ENCODE peak calls at places on chromosomes 2 and 18, in four cellular contexts. One of them, this sample, is unnamed.

GRCh38 chr2:130376433-130377293 is 20.8 kb downstream of the PTPN18 start:
- DNase-seq in psoas muscle: no peak
- DNase-seq in astrocyte: no peak
- DNase-seq in hepatocyte: no peak
- DNase-seq in this sample: no peak

GRCh38 chr18:29154758-29155725 is 978.1 kb upstream of the CDH2 start:
- DNase-seq in psoas muscle: no peak
- DNase-seq in astrocyte: peak
- DNase-seq in hepatocyte: peak
- DNase-seq in this sample: peak

GRCh38 chr2:47639469-47639868 is 143.5 kb upstream of the MSH6 start:
- DNase-seq in psoas muscle: no peak
- DNase-seq in astrocyte: peak
- DNase-seq in hepatocyte: no peak
- DNase-seq in this sample: no peak

GRCh38 chr2:220240640-220241039 is 613.2 kb downstream of the SLC4A3 start:
- DNase-seq in psoas muscle: no peak
- DNase-seq in astrocyte: no peak
- DNase-seq in hepatocyte: no peak
- DNase-seq in this sample: no peak

GRCh38 chr2:136874258-136874657 is 108.9 kb downstream of the THSD7B start:
- DNase-seq in psoas muscle: no peak
- DNase-seq in astrocyte: no peak
- DNase-seq in hepatocyte: peak
- DNase-seq in this sample: no peak

GRCh38 chr2:235765181-235765820 is 271.5 kb downstream of the AGAP1 start:
- DNase-seq in psoas muscle: no peak
- DNase-seq in astrocyte: peak
- DNase-seq in hepatocyte: peak
- DNase-seq in this sample: peak

GRCh38 chr2:98727758-98728718 is 2.9 kb downstream of the MGAT4A start:
- DNase-seq in psoas muscle: no peak
- DNase-seq in astrocyte: no peak
- DNase-seq in hepatocyte: no peak
- DNase-seq in this sample: no peak

GRCh38 chr2:182103531-182103930 is 117.9 kb downstream of the PPP1R1C start:
- DNase-seq in psoas muscle: no peak
- DNase-seq in astrocyte: no peak
- DNase-seq in hepatocyte: no peak
- DNase-seq in this sample: no peak

GRCh38 chr2:47041065-47041464 is 114.0 kb downstream of the STPG4 start:
- DNase-seq in psoas muscle: peak
- DNase-seq in astrocyte: no peak
- DNase-seq in hepatocyte: peak
- DNase-seq in this sample: no peak

GRCh38 chr2:38435775-38436174 is 58.7 kb upstream of the ATL2 start:
- DNase-seq in psoas muscle: no peak
- DNase-seq in astrocyte: no peak
- DNase-seq in hepatocyte: no peak
- DNase-seq in this sample: no peak

GRCh38 chr18:56661414-56662101 is 10.4 kb downstream of the WDR7 start:
- DNase-seq in psoas muscle: no peak
- DNase-seq in astrocyte: no peak
- DNase-seq in hepatocyte: no peak
- DNase-seq in this sample: no peak

GRCh38 chr2:236654496-236654895 is 84.9 kb downstream of the ACKR3 start:
- DNase-seq in psoas muscle: no peak
- DNase-seq in astrocyte: no peak
- DNase-seq in hepatocyte: no peak
- DNase-seq in this sample: no peak

GRCh38 chr2:47038656-47039501 is 116.2 kb downstream of the STPG4 start:
- DNase-seq in psoas muscle: no peak
- DNase-seq in astrocyte: no peak
- DNase-seq in hepatocyte: no peak
- DNase-seq in this sample: no peak

GRCh38 chr18:65753520-65753919 is 2.7 kb downstream of the CDH7 start:
- DNase-seq in psoas muscle: no peak
- DNase-seq in astrocyte: no peak
- DNase-seq in hepatocyte: peak
- DNase-seq in this sample: no peak

GRCh38 chr18:9135081-9135911 is 1.3 kb upstream of the ANKRD12 start:
- DNase-seq in psoas muscle: no peak
- DNase-seq in astrocyte: no peak
- DNase-seq in hepatocyte: no peak
- DNase-seq in this sample: no peak

GRCh38 chr2:55989405-55989804 is 65.8 kb upstream of the EFEMP1 start:
- DNase-seq in psoas muscle: no peak
- DNase-seq in astrocyte: no peak
- DNase-seq in hepatocyte: no peak
- DNase-seq in this sample: no peak

GRCh38 chr2:58515827-58516574 is 274.9 kb upstream of the FANCL start:
- DNase-seq in psoas muscle: no peak
- DNase-seq in astrocyte: no peak
- DNase-seq in hepatocyte: no peak
- DNase-seq in this sample: no peak

GRCh38 chr2:232573042-232573441 is 22.6 kb downstream of the EIF4E2 start:
- DNase-seq in psoas muscle: no peak
- DNase-seq in astrocyte: no peak
- DNase-seq in hepatocyte: no peak
- DNase-seq in this sample: no peak

GRCh38 chr2:127216593-127216992 is 3.5 kb downstream of the CYP27C1 start:
- DNase-seq in psoas muscle: no peak
- DNase-seq in astrocyte: no peak
- DNase-seq in hepatocyte: no peak
- DNase-seq in this sample: no peak

GRCh38 chr2:22734373-22735045 is 650.5 kb upstream of the KLHL29 start:
- DNase-seq in psoas muscle: no peak
- DNase-seq in astrocyte: no peak
- DNase-seq in hepatocyte: no peak
- DNase-seq in this sample: no peak

GRCh38 chr2:165144315-165144714 is 59.5 kb downstream of the SCN3A start:
- DNase-seq in psoas muscle: no peak
- DNase-seq in astrocyte: no peak
- DNase-seq in hepatocyte: peak
- DNase-seq in this sample: no peak

GRCh38 chr2:38187416-38188127 is 111.6 kb upstream of the CYP1B1 start:
- DNase-seq in psoas muscle: peak
- DNase-seq in astrocyte: peak
- DNase-seq in hepatocyte: peak
- DNase-seq in this sample: peak

GRCh38 chr2:174051741-174052638 is 86.8 kb upstream of the SP3 start:
- DNase-seq in psoas muscle: no peak
- DNase-seq in astrocyte: peak
- DNase-seq in hepatocyte: peak
- DNase-seq in this sample: peak

GRCh38 chr18:63823516-63824219 is 48.5 kb downstream of the SERPINB7 start:
- DNase-seq in psoas muscle: no peak
- DNase-seq in astrocyte: peak
- DNase-seq in hepatocyte: no peak
- DNase-seq in this sample: peak

GRCh38 chr18:58449366-58449935 is 179.4 kb downstream of the ALPK2 start:
- DNase-seq in psoas muscle: no peak
- DNase-seq in astrocyte: no peak
- DNase-seq in hepatocyte: no peak
- DNase-seq in this sample: no peak

GRCh38 chr18:47118986-47119385 is 31.3 kb downstream of the HDHD2 start:
- DNase-seq in psoas muscle: no peak
- DNase-seq in astrocyte: peak
- DNase-seq in hepatocyte: no peak
- DNase-seq in this sample: no peak

GRCh38 chr2:240502059-240502429 is 55.7 kb downstream of the ANKMY1 start:
- DNase-seq in psoas muscle: no peak
- DNase-seq in astrocyte: no peak
- DNase-seq in hepatocyte: peak
- DNase-seq in this sample: no peak

GRCh38 chr2:75587954-75588587 is 27.3 kb upstream of the EVA1A start:
- DNase-seq in psoas muscle: no peak
- DNase-seq in astrocyte: peak
- DNase-seq in hepatocyte: no peak
- DNase-seq in this sample: peak

GRCh38 chr2:201821080-201821479 is 14.7 kb downstream of the CDK15 start:
- DNase-seq in psoas muscle: no peak
- DNase-seq in astrocyte: no peak
- DNase-seq in hepatocyte: no peak
- DNase-seq in this sample: no peak

GRCh38 chr2:158725496-158725895 is 69.6 kb upstream of the DAPL1 start:
- DNase-seq in psoas muscle: no peak
- DNase-seq in astrocyte: no peak
- DNase-seq in hepatocyte: peak
- DNase-seq in this sample: no peak

DNA sequence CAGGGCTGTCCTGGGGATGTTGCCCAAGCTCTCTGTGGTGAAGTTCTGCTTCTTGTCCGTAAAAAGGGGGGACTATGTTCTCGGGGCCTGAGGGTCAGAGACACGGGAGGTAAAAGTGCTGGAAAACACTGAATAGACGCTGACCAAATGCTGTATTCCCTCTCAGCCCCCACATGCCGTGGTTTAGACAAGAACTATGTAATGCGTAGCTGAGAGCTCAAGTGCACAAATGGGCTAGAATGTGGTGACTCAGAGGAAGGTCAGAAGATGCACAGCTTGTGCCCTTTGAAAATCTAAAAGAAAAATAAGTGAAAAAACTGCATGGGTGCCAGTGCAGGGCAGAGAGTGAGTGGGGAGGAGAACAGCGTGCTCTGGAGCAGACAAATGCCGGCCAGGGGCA is 80.3 kb upstream of the MAP4K4 start:
- DNase-seq in psoas muscle: no peak
- DNase-seq in astrocyte: peak
- DNase-seq in hepatocyte: no peak
- DNase-seq in this sample: peak
- H3K27ac ChIP-seq in psoas muscle: no peak
- H3K27ac ChIP-seq in astrocyte: no peak
- H3K27ac ChIP-seq in hepatocyte: no peak
- H3K27ac ChIP-seq in this sample: peak

GRCh38 chr2:217978536-217979150 is 24.2 kb downstream of the TNS1 start:
- DNase-seq in psoas muscle: no peak
- DNase-seq in astrocyte: no peak
- DNase-seq in hepatocyte: peak
- DNase-seq in this sample: no peak
- H3K4me3 ChIP-seq in psoas muscle: peak
- H3K4me3 ChIP-seq in astrocyte: peak
- H3K4me3 ChIP-seq in hepatocyte: peak
- H3K4me3 ChIP-seq in this sample: peak

GRCh38 chr2:42954227-42954962 is 162.0 kb upstream of the HAAO start:
- DNase-seq in psoas muscle: peak
- DNase-seq in astrocyte: peak
- DNase-seq in hepatocyte: no peak
- DNase-seq in this sample: no peak
- TF ChIP-seq CTCF in psoas muscle: no peak
- TF ChIP-seq CTCF in astrocyte: no peak
- TF ChIP-seq CTCF in hepatocyte: no peak
- TF ChIP-seq CTCF in this sample: peak

GRCh38 chr18:42113529-42114191 is 158.6 kb downstream of the PIK3C3 start:
- DNase-seq in psoas muscle: no peak
- DNase-seq in astrocyte: peak
- DNase-seq in hepatocyte: no peak
- DNase-seq in this sample: peak
- H3K27ac ChIP-seq in psoas muscle: no peak
- H3K27ac ChIP-seq in astrocyte: no peak
- H3K27ac ChIP-seq in hepatocyte: peak
- H3K27ac ChIP-seq in this sample: no peak

GRCh38 chr2:172100080-172101007 is 2.4 kb downstream of the DLX2 start:
- DNase-seq in psoas muscle: no peak
- DNase-seq in astrocyte: no peak
- DNase-seq in hepatocyte: no peak
- DNase-seq in this sample: no peak

GRCh38 chr2:172098287-172098649 is 4.4 kb downstream of the DLX2 start:
- DNase-seq in psoas muscle: no peak
- DNase-seq in astrocyte: no peak
- DNase-seq in hepatocyte: no peak
- DNase-seq in this sample: no peak

GRCh38 chr2:172098650-172099471 is 3.8 kb downstream of the DLX2 start:
- DNase-seq in psoas muscle: peak
- DNase-seq in astrocyte: peak
- DNase-seq in hepatocyte: peak
- DNase-seq in this sample: no peak

GRCh38 chr2:172101008-172101706 is 1.5 kb downstream of the DLX2 start:
- DNase-seq in psoas muscle: no peak
- DNase-seq in astrocyte: no peak
- DNase-seq in hepatocyte: no peak
- DNase-seq in this sample: no peak

GRCh38 chr2:172099472-172100079 is 3.1 kb downstream of the DLX2 start:
- DNase-seq in psoas muscle: no peak
- DNase-seq in astrocyte: no peak
- DNase-seq in hepatocyte: no peak
- DNase-seq in this sample: no peak
- H3K4me3 ChIP-seq in psoas muscle: peak
- H3K4me3 ChIP-seq in astrocyte: peak
- H3K4me3 ChIP-seq in hepatocyte: peak
- H3K4me3 ChIP-seq in this sample: peak

GRCh38 chr2:4780679-4781078 is 911.5 kb upstream of the SOX11 start:
- DNase-seq in psoas muscle: no peak
- DNase-seq in astrocyte: no peak
- DNase-seq in hepatocyte: no peak
- DNase-seq in this sample: no peak
- TF ChIP-seq CTCF in psoas muscle: no peak
- TF ChIP-seq CTCF in astrocyte: no peak
- TF ChIP-seq CTCF in hepatocyte: no peak
- TF ChIP-seq CTCF in this sample: no peak

This sample was measured in AG04450.